ENCODE peak calls at places on chromosomes 6 and 20, in four cellular contexts. M is ELR, J is fibroblast of gingiva, A is pulmonary artery endothelial cell. Z is an unnamed sample.

GRCh38 chr20:46963758-46964181 is 69.1 kb downstream of the EYA2 start:
- DNase-seq in M (no peak), J (peak; percentile 24), A (no peak), Z (peak; percentile 15)

GRCh38 chr20:36885355-36885754 is 9.4 kb downstream of the TLDC2 start:
- DNase-seq in M (peak; percentile 62), J (no peak), A (no peak), Z (peak; percentile 8)

GRCh38 chr20:63554361-63555278 is 661 bp downstream of the FNDC11 start:
- DNase-seq in M (no peak), J (no peak), A (no peak), Z (no peak)

GRCh38 chr6:14066782-14067406 is 50.7 kb upstream of the CD83 start:
- DNase-seq in M (peak; percentile 88), J (peak; percentile 64), A (no peak), Z (peak; percentile 90)

GRCh38 chr20:57871237-57871632 is 161.4 kb upstream of the PMEPA1 start:
- DNase-seq in M (no peak), J (no peak), A (no peak), Z (no peak)

GRCh38 chr20:48728042-48728837 is 99.6 kb downstream of the PREX1 start:
- DNase-seq in M (no peak), J (no peak), A (no peak), Z (no peak)

GRCh38 chr20:32675223-32675975 is 1.7 kb upstream of the C20orf203 start:
- DNase-seq in M (no peak), J (no peak), A (no peak), Z (no peak)

GRCh38 chr20:63686094-63686491 is 10.4 kb upstream of the TNFRSF6B start:
- DNase-seq in M (no peak), J (no peak), A (no peak), Z (no peak)

GRCh38 chr6:135905604-135906300 is 54.3 kb downstream of the PDE7B start:
- DNase-seq in M (no peak), J (no peak), A (no peak), Z (no peak)

GRCh38 chr6:15665237-15665636 is 2.4 kb upstream of the DTNBP1 start:
- DNase-seq in M (no peak), J (no peak), A (no peak), Z (no peak)

GRCh38 chr6:42230320-42231034 is 12.8 kb upstream of the MRPS10 start:
- DNase-seq in M (peak; percentile 53), J (no peak), A (no peak), Z (no peak)

GRCh38 chr6:25944655-25945054 is 14.2 kb upstream of the SLC17A2 start:
- DNase-seq in M (no peak), J (no peak), A (no peak), Z (no peak)

GRCh38 chr6:110946498-110946897 is 12.0 kb upstream of the GTF3C6 start:
- DNase-seq in M (no peak), J (no peak), A (no peak), Z (no peak)

GRCh38 chr20:23152308-23152892 is 66.3 kb upstream of the CD93 start:
- DNase-seq in M (peak; percentile 61), J (peak; percentile 88), A (no peak), Z (peak; percentile 57)

GRCh38 chr20:38084425-38084951 is 50.9 kb downstream of the RPRD1B start:
- DNase-seq in M (peak; percentile 64), J (peak; percentile 68), A (peak; percentile 40), Z (peak; percentile 77)

GRCh38 chr6:25942561-25943147 is 12.2 kb upstream of the SLC17A2 start:
- DNase-seq in M (peak; percentile 46), J (peak; percentile 62), A (peak; percentile 4), Z (peak; percentile 59)

GRCh38 chr6:143507358-143508145 is 4.0 kb downstream of the FUCA2 start:
- DNase-seq in M (peak; percentile 40), J (no peak), A (no peak), Z (no peak)